ENCODE peak calls at places on chromosomes 2 and 18, in five cellular contexts. K is NCI-H1694; W is activated CD4-positive, alpha-beta T cell treated with anti-CD3 and anti-CD28 coated beads, Interleukin-2, amount 50 U/mL, for 1 hour; I is KG1; T is germinal center. F is an unnamed sample.

GRCh38 chr2:238682536-238682935 is 165.3 kb upstream of the TWIST2 start:
- DNase-seq in T (no peak), W (no peak), K (no peak), I (no peak), F (no peak)

GRCh38 chr2:142179686-142180085 is 48.9 kb upstream of the LRP1B start:
- DNase-seq in T (no peak), I (no peak), K (no peak), W (no peak), F (no peak)

GRCh38 chr2:5074738-5075137 is 617.4 kb upstream of the SOX11 start:
- DNase-seq in I (no peak), K (no peak), W (no peak), T (no peak), F (no peak)

GRCh38 chr2:215826376-215826775 is 187.0 kb downstream of the MREG start:
- DNase-seq in T (no peak), K (no peak), I (no peak), W (no peak), F (no peak)

GRCh38 chr2:84493494-84493893 is 22.8 kb upstream of the DNAH6 start:
- DNase-seq in I (no peak), K (no peak), W (no peak), T (no peak), F (no peak)

GRCh38 chr2:105144128-105144940 is 97.2 kb upstream of the GPR45 start:
- DNase-seq in T (peak), K (no peak), W (no peak), I (no peak), F (no peak)

GRCh38 chr2:127664065-127664894 is 11.1 kb downstream of the LIMS2 start:
- DNase-seq in K (no peak), T (no peak), I (no peak), W (no peak), F (no peak)

GRCh38 chr2:218474527-218474926 is 55.6 kb downstream of the VIL1 start:
- DNase-seq in I (no peak), K (no peak), W (no peak), T (no peak), F (no peak)

GRCh38 chr2:240303896-240304745 is 131.3 kb upstream of the GPC1 start:
- DNase-seq in T (no peak), I (no peak), K (no peak), W (no peak), F (no peak)

GRCh38 chr2:5696741-5697521 is 4.7 kb downstream of the SOX11 start:
- DNase-seq in I (no peak), W (no peak), K (peak), T (no peak), F (peak)

GRCh38 chr2:72932805-72933204 is 15.5 kb downstream of the EMX1 start:
- DNase-seq in T (no peak), W (no peak), I (no peak), K (no peak), F (no peak)

GRCh38 chr2:188573453-188573852 is 281.8 kb downstream of the GULP1 start:
- DNase-seq in K (no peak), W (no peak), T (no peak), I (no peak), F (no peak)

GRCh38 chr18:43322133-43322532 is 44.8 kb upstream of the SYT4 start:
- DNase-seq in I (no peak), T (no peak), W (no peak), K (no peak), F (no peak)

GRCh38 chr2:165054667-165055066 is 99.3 kb upstream of the SLC38A11 start:
- DNase-seq in W (no peak), I (no peak), K (no peak), T (no peak), F (no peak)

GRCh38 chr2:234111523-234111922 is 61.0 kb downstream of the SPP2 start:
- DNase-seq in W (no peak), T (no peak), K (no peak), I (no peak), F (no peak)

GRCh38 chr2:203498161-203498560 is 36.9 kb downstream of the RAPH1 start:
- DNase-seq in I (no peak), T (no peak), W (no peak), K (no peak), F (no peak)

GRCh38 chr2:180979086-180979934 is 1.1 kb upstream of the UBE2E3 start:
- DNase-seq in K (no peak), W (no peak), T (no peak), I (no peak), F (peak)

GRCh38 chr18:62420513-62421209 is 95.6 kb downstream of the TNFRSF11A start:
- DNase-seq in W (peak), I (peak), K (no peak), T (peak), F (no peak)

GRCh38 chr18:31154186-31154585 is 8.5 kb downstream of the DSC1 start:
- DNase-seq in W (no peak), I (no peak), K (no peak), T (no peak), F (no peak)

GRCh38 chr18:54561864-54562263 is 29.2 kb upstream of the DYNAP start:
- DNase-seq in K (no peak), W (no peak), I (no peak), T (no peak), F (no peak)

F was measured in NAMALWA.